ENCODE peak calls at places on chromosomes 3 and 15, in seven cellular contexts. Y, T, O, V, H, A and S are unnamed samples.

GRCh38 chr3:195237981-195238625 is 32.9 kb downstream of the XXYLT1 start:
- DNase-seq in H (no peak), V (no peak), O (no peak), Y (peak; percentile 40), A (peak; percentile 2), T (peak; percentile 46), S (no peak)

GRCh38 chr3:195563317-195563716 is 20.2 kb upstream of the PPP1R2 start:
- DNase-seq in O (no peak), T (no peak), H (no peak), Y (no peak), A (no peak), V (no peak), S (no peak)

GRCh38 chr15:38299216-38299615 is 46.6 kb downstream of the SPRED1 start:
- DNase-seq in T (no peak), V (no peak), H (peak; percentile 65), O (peak; percentile 74), A (no peak), Y (no peak), S (no peak)

GRCh38 chr15:63191895-63192603 is 2.6 kb downstream of the RAB8B start:
- DNase-seq in A (no peak), Y (no peak), H (no peak), O (no peak), V (no peak), T (peak; percentile 11), S (no peak)

GRCh38 chr3:55701997-55702396 is 214.9 kb upstream of the WNT5A start:
- DNase-seq in O (no peak), A (no peak), T (no peak), Y (no peak), H (no peak), V (no peak), S (no peak)

GRCh38 chr15:56716334-56716733 is 17.0 kb downstream of the ZNF280D start:
- DNase-seq in Y (no peak), T (no peak), V (no peak), H (no peak), O (no peak), A (no peak), S (no peak)

GRCh38 chr15:62110000-62110851 is 43.4 kb downstream of the C2CD4A start:
- DNase-seq in T (no peak), H (peak; percentile 89), V (no peak), Y (no peak), O (peak; percentile 34), A (no peak), S (no peak)

GRCh38 chr3:136778865-136779264 is 26.7 kb upstream of the STAG1 start:
- DNase-seq in Y (no peak), O (peak; percentile 19), V (no peak), H (no peak), T (no peak), A (no peak), S (no peak)

GRCh38 chr3:110568246-110568645 is 503.4 kb upstream of the NECTIN3 start:
- DNase-seq in V (no peak), A (no peak), O (peak; percentile 69), T (no peak), H (peak; percentile 78), Y (no peak), S (no peak)

GRCh38 chr3:36803096-36803811 is 38.9 kb upstream of the DCLK3 start:
- DNase-seq in V (no peak), O (no peak), Y (no peak), H (no peak), A (no peak), T (no peak), S (no peak)

GRCh38 chr15:74227968-74228722 is 8.0 kb upstream of the CCDC33 start:
- DNase-seq in A (peak; percentile 35), Y (no peak), V (no peak), H (peak; percentile 68), T (no peak), O (no peak), S (no peak)

GRCh38 chr15:76327191-76328105 is 9.1 kb upstream of the ISL2 start:
- DNase-seq in V (no peak), H (no peak), A (no peak), Y (no peak), O (no peak), T (peak; percentile 51), S (no peak)

GRCh38 chr3:49906004-49906860 is 2.6 kb upstream of the MST1R start:
- DNase-seq in H (peak; percentile 98), O (peak; percentile 28), Y (no peak), A (peak; percentile 54), V (peak; percentile 69), T (peak; percentile 64), S (peak; percentile 85)

GRCh38 chr3:33750216-33750558 is 32.1 kb upstream of the CLASP2 start:
- DNase-seq in T (no peak), O (no peak), V (no peak), A (no peak), H (peak; percentile 34), Y (no peak), S (peak; percentile 9)

GRCh38 chr3:113533534-113533892 is 1.2 kb downstream of the SIDT1 start:
- DNase-seq in V (no peak), A (no peak), Y (no peak), H (no peak), T (no peak), O (no peak), S (no peak)

GRCh38 chr3:178588593-178588992 is 52.4 kb downstream of the KCNMB2 start:
- DNase-seq in H (no peak), Y (no peak), A (no peak), T (no peak), V (no peak), O (no peak), S (no peak)

GRCh38 chr3:120425196-120425595 is 25.6 kb downstream of the FSTL1 start:
- DNase-seq in V (no peak), Y (no peak), H (no peak), A (no peak), T (no peak), O (no peak), S (no peak)

GRCh38 chr3:120424506-120424905 is 26.3 kb downstream of the FSTL1 start:
- DNase-seq in V (no peak), A (no peak), Y (no peak), H (no peak), O (no peak), T (no peak), S (no peak)

GRCh38 chr3:120423432-120423831 is 27.4 kb downstream of the FSTL1 start:
- DNase-seq in Y (no peak), V (no peak), A (no peak), T (no peak), O (no peak), H (no peak), S (no peak)

GRCh38 chr3:120427201-120427600 is 23.6 kb downstream of the FSTL1 start:
- DNase-seq in Y (no peak), H (no peak), V (no peak), T (no peak), O (no peak), A (no peak), S (no peak)

GRCh38 chr3:120425877-120426276 is 24.9 kb downstream of the FSTL1 start:
- DNase-seq in V (peak; percentile 72), T (no peak), A (no peak), Y (peak; percentile 75), H (no peak), O (peak; percentile 60), S (no peak)
- H3K27ac ChIP-seq in V (peak overlapping the region; percentile 94), T (peak overlapping the region; percentile 84), A (peak overlapping the region; percentile 69), Y (peak overlapping the region; percentile 95), H (peak overlapping the region; percentile 87), O (peak overlapping the region; percentile 14), S (no peak overlapping the region)

GRCh38 chr3:60528651-60529050 is 722.6 kb downstream of the FHIT start:
- DNase-seq in H (no peak), A (no peak), Y (no peak), V (no peak), T (no peak), O (no peak), S (no peak)
- H3K4me3 ChIP-seq in H (no peak overlapping the region), A (no peak overlapping the region), Y (no peak overlapping the region), V (no peak overlapping the region), T (no peak overlapping the region), O (no peak overlapping the region), S (no peak overlapping the region)

DNA sequence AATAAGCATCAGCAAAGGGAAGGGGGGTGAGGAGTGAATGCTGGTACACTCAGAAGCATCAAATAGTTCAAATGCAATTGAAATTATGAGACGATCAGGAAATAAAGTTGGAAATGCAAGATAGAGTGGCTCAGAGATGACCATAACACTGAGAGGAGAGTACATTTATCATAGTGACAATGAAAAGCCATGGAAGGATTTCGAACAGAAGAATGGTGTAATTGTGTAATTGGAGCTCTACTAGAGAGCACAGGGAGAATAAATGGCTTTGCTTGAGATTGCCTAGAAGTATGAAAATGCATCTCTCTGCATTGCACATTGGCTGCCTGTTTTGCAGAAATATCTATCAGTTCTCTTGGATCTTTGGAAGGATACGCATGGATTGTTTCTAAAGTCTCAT is 163.3 kb downstream of the TP63 start:
- DNase-seq in A (no peak), Y (no peak), T (no peak), V (no peak), H (no peak), O (no peak), S (no peak)
- H3K27ac ChIP-seq in A (no peak overlapping the region), Y (no peak overlapping the region), T (no peak overlapping the region), V (no peak overlapping the region), H (no peak overlapping the region), O (no peak overlapping the region), S (no peak overlapping the region)

GRCh38 chr3:13073976-13074375 is 747 bp upstream of the IQSEC1 start:
- DNase-seq in Y (no peak), T (no peak), A (no peak), O (no peak), V (no peak), H (no peak), S (peak; percentile 50)

GRCh38 chr3:13071695-13072094 is 1.5 kb downstream of the IQSEC1 start:
- DNase-seq in O (no peak), A (no peak), Y (no peak), V (no peak), H (no peak), T (no peak), S (no peak)

GRCh38 chr3:13075318-13075717 is 2.1 kb upstream of the IQSEC1 start:
- DNase-seq in O (no peak), T (no peak), Y (no peak), A (no peak), V (no peak), H (no peak), S (no peak)

GRCh38 chr3:13072239-13073041 is 789 bp downstream of the IQSEC1 start:
- DNase-seq in Y (peak; percentile 92), O (no peak), T (no peak), H (peak; percentile 93), V (peak; percentile 70), A (peak; percentile 73), S (peak; percentile 60)

DNA sequence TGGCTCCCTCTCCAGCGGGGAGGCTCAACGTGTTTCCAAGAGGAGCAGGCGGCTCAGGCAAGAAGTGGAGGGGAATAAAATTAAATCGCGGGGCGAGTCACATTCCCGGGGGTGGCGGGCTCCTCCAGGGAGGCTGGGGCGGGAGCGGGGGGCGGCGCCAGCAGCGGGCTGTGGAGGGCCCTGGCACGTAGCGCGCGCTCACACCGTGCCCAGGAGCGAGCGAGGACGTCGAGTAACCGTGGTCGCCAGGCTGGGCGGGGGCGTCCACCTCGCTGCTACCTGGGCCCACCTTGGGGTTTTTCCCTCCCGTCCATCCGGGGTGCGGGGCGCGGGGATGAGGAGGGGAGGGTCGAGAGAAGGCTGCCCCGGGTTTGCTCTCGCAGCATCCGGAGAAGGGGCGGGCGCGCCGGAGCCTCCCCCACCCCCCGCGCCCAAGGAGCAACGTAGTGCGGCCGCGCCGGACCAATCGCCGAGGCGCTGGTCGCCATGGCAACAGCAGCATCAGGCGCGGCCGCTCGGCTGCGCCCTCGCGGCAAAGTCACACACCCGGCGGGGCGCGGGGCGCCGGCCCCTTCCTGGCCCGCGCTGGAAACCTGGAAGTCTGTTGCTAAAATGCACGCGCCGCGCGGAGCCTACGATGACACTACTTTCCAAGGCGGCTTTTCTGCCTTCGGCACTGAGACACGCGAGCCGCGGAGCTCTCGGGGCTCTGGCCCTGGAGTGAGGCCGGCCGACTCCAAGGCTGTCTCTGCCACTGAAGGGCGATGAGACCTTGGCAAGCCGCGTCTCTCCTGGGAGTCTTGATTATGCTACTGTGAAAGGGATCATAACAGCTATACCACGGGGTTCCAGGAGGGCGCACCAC is at the start of gene IQSEC1:
- DNase-seq in T (no peak), O (no peak), Y (peak; percentile 87), V (peak; percentile 81), H (peak; percentile 89), A (peak; percentile 40), S (peak; percentile 90)
- H3K4me3 ChIP-seq in T (peak within 1 kb of the TSS; percentile 32), O (no peak within 1 kb of the TSS), Y (peak within 1 kb of the TSS; percentile 56), V (no peak within 1 kb of the TSS), H (no peak within 1 kb of the TSS), A (peak within 1 kb of the TSS; percentile 24), S (peak within 1 kb of the TSS; percentile 57)